ENCODE peak calls at places on chromosomes 7 and 10, in nine cellular contexts. T is body of pancreas, P is ovary, V is heart left ventricle, Z is right lobe of liver, J is HCT116, U is sigmoid colon, C is IMR-90, Q is A549. W is an unnamed sample.

GRCh38 chr7:29604052-29604451 is 40.4 kb downstream of the PRR15 start:
- DNase-seq in U (no peak), V (no peak), J (no peak), Q (no peak), P (no peak), C (no peak), T (no peak), Z (no peak), W (no peak)

GRCh38 chr7:151851782-151852181 is 25.1 kb downstream of the PRKAG2 start:
- DNase-seq in Z (peak), T (peak), U (no peak), V (no peak), Q (no peak), J (no peak), C (no peak), P (no peak), W (peak)

GRCh38 chr10:52526251-52526823 is 212.3 kb downstream of the DKK1 start:
- DNase-seq in Z (no peak), U (no peak), C (peak), J (no peak), P (no peak), V (no peak), T (no peak), Q (no peak), W (no peak)

GRCh38 chr7:142916508-142916907 is 17.0 kb downstream of the TRPV5 start:
- DNase-seq in V (no peak), P (no peak), T (no peak), Z (peak), C (no peak), U (no peak), J (no peak), Q (no peak), W (no peak)

GRCh38 chr10:58511765-58512469 is 755 bp upstream of the BICC1 start:
- DNase-seq in Q (peak), C (peak), V (peak), J (no peak), T (peak), U (no peak), Z (no peak), P (peak), W (no peak)

GRCh38 chr7:101519324-101520017 is 109.6 kb downstream of the MYL10 start:
- DNase-seq in J (no peak), T (no peak), V (no peak), P (no peak), Z (no peak), U (no peak), Q (no peak), C (peak), W (no peak)

GRCh38 chr7:82376739-82377138 is 66.8 kb downstream of the CACNA2D1 start:
- DNase-seq in Z (no peak), U (no peak), V (no peak), T (no peak), Q (no peak), J (no peak), C (no peak), P (no peak), W (no peak)

GRCh38 chr7:17369686-17370426 is 71.4 kb downstream of the AHR start:
- DNase-seq in J (no peak), P (peak), U (no peak), Z (no peak), T (no peak), V (no peak), Q (peak), C (peak), W (no peak)

GRCh38 chr7:1691601-1692499 is 21.8 kb downstream of the ELFN1 start:
- DNase-seq in Z (peak), J (no peak), U (peak), T (peak), P (peak), C (no peak), V (peak), Q (no peak), W (peak)

GRCh38 chr10:46234026-46234425 is 52.8 kb upstream of the ANTXRL start:
- DNase-seq in V (peak), P (no peak), C (no peak), T (no peak), Q (no peak), U (peak), Z (peak), J (no peak), W (peak)

GRCh38 chr10:101888251-101888949 is 44.8 kb upstream of the KCNIP2 start:
- DNase-seq in Z (no peak), P (no peak), J (no peak), C (no peak), V (no peak), T (no peak), U (no peak), Q (no peak), W (no peak)

GRCh38 chr10:77158666-77159065 is 478.9 kb downstream of the KCNMA1 start:
- DNase-seq in C (no peak), J (no peak), Q (no peak), Z (no peak), T (no peak), V (no peak), P (no peak), U (no peak), W (no peak)

GRCh38 chr10:77163670-77164348 is 473.8 kb downstream of the KCNMA1 start:
- DNase-seq in J (peak), Z (no peak), T (peak), U (peak), V (no peak), C (peak), P (peak), Q (peak), W (no peak)

GRCh38 chr10:77159538-77160110 is 478.0 kb downstream of the KCNMA1 start:
- DNase-seq in P (no peak), V (no peak), C (peak), T (no peak), U (no peak), J (no peak), Z (no peak), Q (no peak), W (no peak)

GRCh38 chr10:77162697-77163096 is 474.9 kb downstream of the KCNMA1 start:
- DNase-seq in V (no peak), Z (no peak), U (no peak), P (no peak), J (no peak), T (no peak), Q (peak), C (peak), W (no peak)

DNA sequence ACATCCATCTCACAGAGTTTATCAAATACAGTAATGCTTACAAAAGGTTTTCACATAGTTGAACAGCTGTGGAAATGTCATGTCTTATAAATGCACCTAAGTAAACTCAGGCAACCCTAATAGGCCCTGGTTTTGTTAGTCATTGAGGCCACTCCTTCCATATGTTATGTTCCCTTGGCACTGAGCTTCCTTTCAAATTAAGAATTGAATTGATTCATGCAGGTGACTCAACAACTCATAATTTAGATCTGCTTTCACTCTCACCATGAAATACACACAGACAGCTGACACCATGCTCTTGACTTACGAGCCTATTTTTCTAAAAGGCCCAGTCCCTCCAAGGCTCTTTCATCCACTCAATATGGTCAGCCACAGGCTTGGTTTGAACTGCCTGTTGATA is 476.9 kb downstream of the KCNMA1 start:
- DNase-seq in J (no peak), T (no peak), Q (peak), C (peak), Z (no peak), P (no peak), V (no peak), U (no peak), W (no peak)
- H3K4me3 ChIP-seq in J (no peak), T (no peak), Q (no peak), C (no peak), Z (no peak), P (no peak), V (no peak), U (no peak), W (no peak)

GRCh38 chr10:73800560-73801252 is 10.7 kb downstream of the NDST2 start:
- DNase-seq in J (no peak), Z (no peak), T (no peak), U (no peak), V (no peak), C (no peak), P (no peak), Q (no peak), W (no peak)

GRCh38 chr10:73802276-73802991 is 9.0 kb downstream of the NDST2 start:
- DNase-seq in Q (no peak), J (no peak), T (no peak), P (no peak), C (no peak), U (no peak), Z (no peak), V (no peak), W (no peak)

GRCh38 chr10:73798927-73799563 is 12.4 kb downstream of the NDST2 start:
- DNase-seq in C (no peak), P (no peak), J (no peak), Q (no peak), U (peak), T (no peak), V (no peak), Z (no peak), W (peak)

GRCh38 chr10:73799899-73800559 is 11.4 kb downstream of the NDST2 start:
- DNase-seq in P (no peak), V (no peak), Q (no peak), C (no peak), T (no peak), U (no peak), J (no peak), Z (no peak), W (no peak)

GRCh38 chr10:73801253-73801590 is 10.2 kb downstream of the NDST2 start:
- DNase-seq in C (no peak), J (no peak), U (no peak), T (no peak), P (no peak), Q (no peak), Z (no peak), V (no peak), W (no peak)
- TF ChIP-seq POLR2A in C (no peak), J (no peak), U (no peak), T (no peak), P (no peak), Q (no peak), Z (no peak), V (no peak), W (no peak)

DNA sequence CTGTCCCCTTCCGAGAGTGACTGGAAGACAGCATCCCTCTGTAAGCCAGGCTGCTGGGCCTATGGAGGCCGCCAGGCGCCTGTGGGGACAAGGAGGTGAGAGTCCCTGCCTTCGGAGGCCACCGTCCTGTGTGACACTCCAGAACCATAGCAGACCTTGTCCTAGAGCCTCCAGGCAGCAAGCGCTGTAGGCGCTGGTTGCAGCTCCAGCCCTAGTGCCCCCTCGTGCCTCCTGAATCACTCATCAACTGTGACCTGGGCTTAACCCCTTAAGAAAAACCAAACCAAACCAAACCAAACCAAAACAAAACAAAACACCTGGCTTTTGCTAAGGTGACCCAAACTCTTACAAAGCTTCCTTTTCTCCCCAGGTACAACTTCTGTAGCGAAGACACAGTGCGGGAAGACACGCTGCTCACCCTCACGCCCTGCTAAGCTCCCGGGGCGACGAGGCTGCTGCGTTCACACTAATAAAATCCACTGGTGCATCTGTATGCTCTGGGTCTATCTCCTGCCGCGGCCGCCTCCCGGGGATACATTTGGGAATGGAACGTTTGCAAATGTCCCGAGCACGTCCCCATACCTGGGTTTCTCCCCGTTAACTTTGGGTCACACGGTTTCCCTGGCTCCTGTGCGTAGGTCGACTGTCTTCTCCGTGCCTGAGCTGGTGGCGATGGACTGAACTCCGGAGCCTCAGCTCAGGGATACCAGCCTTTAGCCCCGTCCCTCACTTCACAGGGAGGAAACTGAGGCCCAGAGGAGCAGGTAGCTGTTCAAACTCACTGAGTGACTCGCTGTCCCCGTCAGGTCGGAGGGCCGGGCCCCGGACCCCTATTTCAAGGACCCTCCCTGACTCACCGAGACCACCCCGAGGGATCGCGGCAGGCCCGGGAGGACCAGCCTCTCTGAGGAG is 11.8 kb upstream of the PNLIPRP2 start:
- DNase-seq in P (no peak), Q (no peak), U (no peak), T (peak), Z (no peak), J (no peak), V (no peak), C (no peak), W (no peak)
- H3K4me3 ChIP-seq in P (peak), Q (peak), U (peak), T (peak), Z (no peak), J (no peak), V (no peak), C (no peak), W (peak)

DNA sequence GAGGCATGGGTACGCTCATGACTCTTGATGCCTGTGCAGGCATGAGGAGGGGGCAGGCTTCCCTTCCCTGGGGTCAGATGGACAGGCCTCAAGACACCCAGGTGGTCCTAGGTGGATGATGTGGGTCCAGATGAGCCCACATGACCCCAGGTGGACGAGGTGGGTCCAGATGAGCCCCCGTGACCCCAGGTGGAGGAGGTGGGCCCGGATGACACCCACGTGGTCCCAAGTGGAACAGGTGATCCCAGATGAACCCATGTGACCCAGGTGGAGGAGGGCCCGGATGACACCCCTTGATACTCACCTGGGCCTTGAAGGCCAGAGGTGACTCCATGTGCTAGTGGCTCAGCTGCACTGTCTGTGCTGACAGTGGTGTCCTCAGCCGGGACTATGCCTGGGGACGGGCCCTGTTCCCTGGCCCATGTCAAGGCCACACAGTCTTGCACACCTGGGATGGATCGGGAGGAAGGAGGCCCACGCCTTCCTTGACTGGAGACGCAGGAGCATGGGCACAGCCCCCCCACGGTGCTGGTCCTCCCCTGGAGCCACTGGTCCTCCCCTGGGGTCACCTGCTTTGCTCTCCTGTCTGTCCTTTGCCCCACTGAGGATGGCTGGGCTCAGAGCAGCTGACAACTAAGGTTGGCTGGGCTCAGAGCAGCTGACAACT is 3.2 kb downstream of the PRAP1 start:
- DNase-seq in C (no peak), Q (no peak), U (peak), Z (no peak), P (no peak), J (no peak), V (no peak), T (no peak), W (no peak)
- TF ChIP-seq POLR2A in C (no peak), Q (no peak), U (no peak), Z (no peak), P (no peak), J (no peak), V (no peak), T (no peak), W (no peak)

GRCh38 chr10:100621360-100622205 is 85.8 kb downstream of the HIF1AN start:
- DNase-seq in P (no peak), J (no peak), T (no peak), C (peak), V (no peak), Z (no peak), U (no peak), Q (peak), W (peak)
- H3K4me3 ChIP-seq in P (no peak), J (no peak), T (no peak), C (no peak), V (no peak), Z (no peak), U (no peak), Q (no peak), W (no peak)

DNA sequence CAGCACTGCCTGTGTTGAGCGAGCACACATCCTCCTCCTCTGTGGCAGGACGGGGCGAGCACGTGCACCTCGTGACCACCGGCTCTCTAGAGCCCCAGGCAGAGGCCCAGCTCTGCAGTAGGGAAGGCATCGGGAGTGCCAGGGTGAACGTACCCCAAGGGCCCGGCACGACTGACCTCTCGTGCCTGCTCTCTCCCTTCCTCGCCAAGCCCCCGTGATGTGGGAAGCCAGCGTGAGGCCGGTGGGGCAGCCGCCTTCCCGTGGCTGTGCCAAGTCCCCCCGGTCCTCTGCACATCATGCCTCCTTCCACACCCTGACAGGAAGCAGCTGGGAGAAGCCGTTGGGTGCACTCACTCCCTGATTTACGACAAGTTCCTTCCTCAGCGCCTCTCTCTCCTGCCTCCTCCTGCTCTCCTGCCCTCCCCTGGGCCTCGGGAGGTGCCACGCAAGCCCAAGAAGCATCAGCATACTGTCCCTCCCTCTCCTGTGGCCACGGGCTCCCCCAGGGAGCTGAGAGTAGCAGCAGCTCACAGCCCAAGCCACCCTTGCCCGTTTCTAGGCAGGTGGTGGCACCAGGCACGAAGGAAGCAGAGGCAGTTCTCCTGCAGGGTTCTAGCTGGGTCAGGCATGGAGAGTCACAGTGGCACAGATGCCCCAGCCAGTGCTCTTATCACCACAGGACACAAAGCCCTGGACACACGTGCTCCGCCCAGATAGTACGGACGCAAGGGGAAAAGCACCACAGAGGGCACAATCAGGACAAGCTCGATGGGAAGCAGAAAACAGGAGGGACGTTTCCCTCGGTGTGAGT is 47.0 kb downstream of the AMZ1 start:
- DNase-seq in V (peak), C (no peak), J (no peak), P (peak), U (peak), Q (no peak), T (peak), Z (peak), W (peak)
- TF ChIP-seq POLR2A in V (no peak), C (no peak), J (no peak), P (no peak), U (no peak), Q (no peak), T (peak), Z (no peak), W (no peak)

DNA sequence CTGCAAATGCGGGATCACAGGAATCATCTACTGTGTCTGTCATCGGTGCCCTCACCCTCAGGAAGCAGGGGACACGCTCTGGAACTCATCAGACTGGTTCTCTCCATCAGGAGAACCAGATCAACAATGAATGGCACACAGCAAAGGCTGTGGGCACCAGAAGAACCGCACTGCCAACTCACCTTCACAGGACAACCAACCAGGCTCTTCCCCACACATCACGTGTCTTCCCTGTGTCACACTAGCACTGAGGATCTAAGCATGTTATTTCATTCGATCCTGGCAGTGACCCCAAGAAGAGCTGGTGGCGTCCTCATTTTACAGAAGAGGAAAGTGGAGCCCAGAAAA is 106.1 kb downstream of the TNS3 start:
- DNase-seq in Q (no peak), Z (no peak), T (no peak), J (no peak), V (no peak), P (no peak), U (no peak), C (no peak), W (no peak)
- H3K4me3 ChIP-seq in Q (peak), Z (no peak), T (no peak), J (no peak), V (no peak), P (no peak), U (no peak), C (no peak), W (no peak)

GRCh38 chr7:149147072-149147729 is at the start of gene ZNF398:
- DNase-seq in V (peak), Z (peak), P (peak), U (peak), Q (peak), C (peak), J (no peak), T (peak), W (peak)
- TF ChIP-seq POLR2A in V (no peak), Z (peak), P (no peak), U (no peak), Q (peak), C (peak), J (peak), T (peak), W (no peak)

GRCh38 chr10:124416733-124417132 is 2.0 kb downstream of the OAT start:
- DNase-seq in Q (peak), Z (peak), T (no peak), C (peak), U (no peak), V (no peak), P (peak), J (no peak), W (no peak)

GRCh38 chr10:124409696-124410095 is 9.0 kb downstream of the OAT start:
- DNase-seq in U (no peak), V (no peak), P (no peak), Z (no peak), Q (no peak), C (no peak), J (no peak), T (no peak), W (no peak)

GRCh38 chr10:124415210-124415609 is 3.5 kb downstream of the OAT start:
- DNase-seq in P (no peak), Q (no peak), C (no peak), Z (no peak), U (no peak), T (no peak), V (no peak), J (no peak), W (no peak)

GRCh38 chr10:124417846-124418725 is 637 bp downstream of the OAT start:
- DNase-seq in Q (peak), P (peak), T (peak), J (no peak), V (peak), U (peak), Z (peak), C (peak), W (peak)

DNA sequence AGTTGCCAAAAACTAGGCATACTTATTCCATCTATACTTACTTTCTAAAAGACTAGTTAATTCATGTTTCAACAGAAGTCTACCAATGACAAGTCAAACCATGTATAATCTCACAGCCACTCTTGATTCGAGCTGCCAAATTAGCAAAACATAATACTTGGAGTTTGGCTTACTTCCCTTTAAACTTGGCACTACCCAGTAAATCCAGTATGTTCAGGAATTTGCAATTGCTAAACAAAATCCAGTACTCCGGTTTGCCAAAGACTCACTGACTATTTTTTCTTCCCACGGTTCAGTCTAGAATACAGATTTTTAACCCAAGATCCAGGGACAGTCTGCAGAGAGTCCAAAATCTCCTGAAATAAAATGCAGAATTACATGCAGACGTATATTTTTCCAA is 4.6 kb downstream of the OAT start:
- DNase-seq in J (no peak), P (no peak), U (no peak), Q (no peak), Z (no peak), V (no peak), C (peak), T (no peak), W (no peak)
- H3K4me3 ChIP-seq in J (no peak), P (no peak), U (no peak), Q (no peak), Z (no peak), V (no peak), C (no peak), T (no peak), W (no peak)

W was measured in spleen.